ENCODE peak calls at places on chromosome 19, in four cellular contexts. One of them, this sample, is unnamed.

GRCh38 chr19:39097721-39098120 is 13.6 kb downstream of the ACP7 start:
- DNase-seq in dorsolateral prefrontal cortex: no peak
- DNase-seq in breast epithelium: no peak
- DNase-seq in CD8-positive, alpha-beta T cell: no peak
- DNase-seq in this sample: no peak

GRCh38 chr19:9070066-9070465 is 16.8 kb upstream of the OR1M1 start:
- DNase-seq in breast epithelium: no peak
- DNase-seq in CD8-positive, alpha-beta T cell: no peak
- DNase-seq in dorsolateral prefrontal cortex: no peak
- DNase-seq in this sample: no peak

GRCh38 chr19:9847087-9847671 is 12.1 kb downstream of the PIN1 start:
- DNase-seq in breast epithelium: no peak
- DNase-seq in CD8-positive, alpha-beta T cell: peak
- DNase-seq in dorsolateral prefrontal cortex: peak
- DNase-seq in this sample: peak

GRCh38 chr19:45215391-45216191 is 29.6 kb downstream of the EXOC3L2 start:
- DNase-seq in breast epithelium: peak
- DNase-seq in dorsolateral prefrontal cortex: no peak
- DNase-seq in CD8-positive, alpha-beta T cell: no peak
- DNase-seq in this sample: no peak

GRCh38 chr19:37251308-37252229 is 33.6 kb downstream of the ZNF383 start:
- DNase-seq in CD8-positive, alpha-beta T cell: no peak
- DNase-seq in breast epithelium: peak
- DNase-seq in dorsolateral prefrontal cortex: peak
- DNase-seq in this sample: peak

GRCh38 chr19:54114340-54114826 is 1.1 kb downstream of the TFPT start:
- DNase-seq in breast epithelium: no peak
- DNase-seq in CD8-positive, alpha-beta T cell: peak
- DNase-seq in dorsolateral prefrontal cortex: peak
- DNase-seq in this sample: no peak

GRCh38 chr19:37763488-37763887 is 15.9 kb downstream of the ZNF573 start:
- DNase-seq in dorsolateral prefrontal cortex: no peak
- DNase-seq in CD8-positive, alpha-beta T cell: no peak
- DNase-seq in breast epithelium: no peak
- DNase-seq in this sample: no peak

GRCh38 chr19:9586764-9587163 is 2.5 kb upstream of the ZNF121 start:
- DNase-seq in CD8-positive, alpha-beta T cell: peak
- DNase-seq in dorsolateral prefrontal cortex: peak
- DNase-seq in breast epithelium: peak
- DNase-seq in this sample: peak

GRCh38 chr19:35268546-35269424 is at the start of gene USF2:
- DNase-seq in dorsolateral prefrontal cortex: peak
- DNase-seq in breast epithelium: no peak
- DNase-seq in CD8-positive, alpha-beta T cell: peak
- DNase-seq in this sample: no peak

GRCh38 chr19:45613926-45614725 is 12.1 kb upstream of the GPR4 start:
- DNase-seq in dorsolateral prefrontal cortex: no peak
- DNase-seq in breast epithelium: no peak
- DNase-seq in CD8-positive, alpha-beta T cell: no peak
- DNase-seq in this sample: no peak

GRCh38 chr19:7415163-7415856 is 66.6 kb downstream of the ARHGEF18 start:
- DNase-seq in dorsolateral prefrontal cortex: no peak
- DNase-seq in CD8-positive, alpha-beta T cell: no peak
- DNase-seq in breast epithelium: no peak
- DNase-seq in this sample: no peak

DNA sequence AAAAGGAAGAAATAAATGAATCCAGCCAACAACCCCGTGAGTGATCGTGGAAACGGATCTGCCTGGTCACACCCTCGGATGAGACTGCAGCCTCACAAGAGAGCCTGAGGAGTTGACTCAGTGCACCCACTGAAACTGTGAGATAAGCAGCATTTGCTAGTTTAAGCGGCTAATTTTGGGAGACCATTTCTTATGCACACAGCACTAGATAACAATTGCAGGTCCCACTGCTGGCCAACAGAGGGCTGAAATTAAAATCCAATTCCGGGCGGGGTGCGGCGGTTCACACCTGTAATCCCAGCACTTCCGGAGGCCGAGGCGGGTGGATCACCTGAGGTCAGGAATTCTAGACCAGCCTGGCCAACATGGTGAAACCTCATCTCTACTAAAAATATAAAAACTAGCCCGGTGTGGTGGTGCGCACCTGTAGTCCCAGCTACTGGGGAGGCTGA is 3.6 kb downstream of the UQCR11 start:
- DNase-seq in dorsolateral prefrontal cortex: no peak
- DNase-seq in CD8-positive, alpha-beta T cell: no peak
- DNase-seq in breast epithelium: no peak
- DNase-seq in this sample: no peak
- TF ChIP-seq CTCF in dorsolateral prefrontal cortex: no peak
- TF ChIP-seq CTCF in CD8-positive, alpha-beta T cell: no peak
- TF ChIP-seq CTCF in breast epithelium: no peak
- TF ChIP-seq CTCF in this sample: no peak

GRCh38 chr19:40693150-40693788 is 2.8 kb upstream of the NUMBL start:
- DNase-seq in dorsolateral prefrontal cortex: no peak
- DNase-seq in CD8-positive, alpha-beta T cell: no peak
- DNase-seq in breast epithelium: no peak
- DNase-seq in this sample: no peak
- TF ChIP-seq CTCF in dorsolateral prefrontal cortex: peak
- TF ChIP-seq CTCF in CD8-positive, alpha-beta T cell: no peak
- TF ChIP-seq CTCF in breast epithelium: no peak
- TF ChIP-seq CTCF in this sample: no peak

GRCh38 chr19:57653689-57654088 is 15.0 kb upstream of the ZSCAN4 start:
- DNase-seq in CD8-positive, alpha-beta T cell: no peak
- DNase-seq in breast epithelium: no peak
- DNase-seq in dorsolateral prefrontal cortex: no peak
- DNase-seq in this sample: no peak

GRCh38 chr19:57656346-57656745 is 12.4 kb upstream of the ZSCAN4 start:
- DNase-seq in dorsolateral prefrontal cortex: no peak
- DNase-seq in CD8-positive, alpha-beta T cell: no peak
- DNase-seq in breast epithelium: no peak
- DNase-seq in this sample: no peak

GRCh38 chr19:57648336-57649003 is 15.5 kb downstream of the ZNF211 start:
- DNase-seq in CD8-positive, alpha-beta T cell: no peak
- DNase-seq in breast epithelium: no peak
- DNase-seq in dorsolateral prefrontal cortex: no peak
- DNase-seq in this sample: no peak

GRCh38 chr19:57655443-57655842 is 13.3 kb upstream of the ZSCAN4 start:
- DNase-seq in dorsolateral prefrontal cortex: no peak
- DNase-seq in CD8-positive, alpha-beta T cell: no peak
- DNase-seq in breast epithelium: no peak
- DNase-seq in this sample: no peak

DNA sequence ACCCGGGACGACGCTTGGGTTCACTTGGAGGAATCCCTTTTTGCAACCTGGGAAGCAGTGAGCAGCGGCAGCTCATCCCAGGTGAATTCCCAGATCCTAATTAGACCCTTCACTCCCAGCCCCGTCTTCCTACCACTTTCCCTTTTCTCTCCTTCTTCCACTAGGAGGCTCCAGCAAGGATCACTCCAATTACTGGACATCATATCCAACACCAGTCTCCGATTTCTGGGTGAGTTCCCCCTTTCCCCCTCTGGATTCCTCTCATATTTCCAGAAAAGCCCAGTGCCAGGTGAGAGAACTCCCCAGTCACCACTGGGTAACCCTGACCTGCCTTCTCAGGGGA is 17.1 kb upstream of the ZSCAN4 start:
- DNase-seq in breast epithelium: no peak
- DNase-seq in CD8-positive, alpha-beta T cell: no peak
- DNase-seq in dorsolateral prefrontal cortex: no peak
- DNase-seq in this sample: no peak
- TF ChIP-seq CTCF in breast epithelium: no peak
- TF ChIP-seq CTCF in CD8-positive, alpha-beta T cell: no peak
- TF ChIP-seq CTCF in dorsolateral prefrontal cortex: no peak
- TF ChIP-seq CTCF in this sample: no peak

GRCh38 chr19:49691243-49692101 is 556 bp downstream of the CPT1C start:
- DNase-seq in dorsolateral prefrontal cortex: peak
- DNase-seq in breast epithelium: no peak
- DNase-seq in CD8-positive, alpha-beta T cell: no peak
- DNase-seq in this sample: no peak

GRCh38 chr19:49688531-49689132 is 762 bp upstream of the ADM5 start:
- DNase-seq in breast epithelium: no peak
- DNase-seq in dorsolateral prefrontal cortex: no peak
- DNase-seq in CD8-positive, alpha-beta T cell: no peak
- DNase-seq in this sample: no peak

GRCh38 chr19:49690656-49691242 is at the start of gene CPT1C:
- DNase-seq in breast epithelium: peak
- DNase-seq in dorsolateral prefrontal cortex: peak
- DNase-seq in CD8-positive, alpha-beta T cell: peak
- DNase-seq in this sample: no peak

GRCh38 chr19:49689133-49690072 is at the start of gene ADM5:
- DNase-seq in dorsolateral prefrontal cortex: peak
- DNase-seq in CD8-positive, alpha-beta T cell: peak
- DNase-seq in breast epithelium: peak
- DNase-seq in this sample: no peak

GRCh38 chr19:49690073-49690655 is 752 bp upstream of the CPT1C start:
- DNase-seq in dorsolateral prefrontal cortex: no peak
- DNase-seq in CD8-positive, alpha-beta T cell: no peak
- DNase-seq in breast epithelium: no peak
- DNase-seq in this sample: no peak
- TF ChIP-seq CTCF in dorsolateral prefrontal cortex: no peak
- TF ChIP-seq CTCF in CD8-positive, alpha-beta T cell: no peak
- TF ChIP-seq CTCF in breast epithelium: no peak
- TF ChIP-seq CTCF in this sample: no peak

DNA sequence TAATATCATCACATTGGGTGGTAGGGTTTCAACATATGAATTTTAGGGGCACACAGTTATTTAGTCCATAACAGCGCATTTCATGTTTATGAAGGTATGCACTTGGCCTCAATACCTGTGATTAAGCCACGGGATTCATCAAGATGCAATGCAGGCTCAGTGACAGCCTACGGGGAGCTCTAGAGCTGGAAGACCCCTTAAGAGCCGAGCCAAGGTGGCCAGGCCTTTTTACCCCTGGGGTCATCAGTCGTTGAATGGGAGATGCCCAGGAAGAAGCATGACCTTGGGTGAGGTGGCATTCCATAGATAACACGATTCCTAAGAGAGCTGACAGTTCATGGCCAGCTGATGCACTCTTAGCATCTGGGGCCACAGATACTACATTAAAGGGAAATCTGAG is 380.0 kb downstream of the ZNF536 start:
- DNase-seq in CD8-positive, alpha-beta T cell: no peak
- DNase-seq in breast epithelium: no peak
- DNase-seq in dorsolateral prefrontal cortex: no peak
- DNase-seq in this sample: no peak
- TF ChIP-seq CTCF in CD8-positive, alpha-beta T cell: no peak
- TF ChIP-seq CTCF in breast epithelium: no peak
- TF ChIP-seq CTCF in dorsolateral prefrontal cortex: no peak
- TF ChIP-seq CTCF in this sample: no peak

This sample was measured in omental fat pad.